ENCODE peak calls at places on chromosomes 4 and X, in four cellular contexts. F is amniotic stem cell, B is myocyte, E is testis. L is an unnamed sample.

GRCh38 chr4:63296773-63297172 is 1112.5 kb downstream of the TECRL start:
- DNase-seq in F (no peak), B (no peak), E (no peak), L (no peak)

GRCh38 chr4:72896515-72896914 is 173.0 kb downstream of the COX18 start:
- DNase-seq in F (peak), B (peak), E (peak), L (peak)

GRCh38 chr4:6452116-6452896 is 20.1 kb downstream of the PPP2R2C start:
- DNase-seq in F (no peak), B (no peak), E (no peak), L (no peak)

GRCh38 chr4:149841686-149842085 is 26.0 kb upstream of the IQCM start:
- DNase-seq in F (no peak), B (peak), E (no peak), L (no peak)

GRCh38 chr4:7087036-7087435 is 19.2 kb upstream of the GRPEL1 start:
- DNase-seq in F (no peak), B (no peak), E (no peak), L (no peak)

GRCh38 chr4:154329268-154329858 is 162.2 kb downstream of the DCHS2 start:
- DNase-seq in F (no peak), B (peak), E (no peak), L (no peak)

GRCh38 chrX:15056044-15056443 is 182.8 kb downstream of the MOSPD2 start:
- DNase-seq in F (no peak), B (no peak), E (no peak), L (no peak)

GRCh38 chr4:107376293-107376692 is 340.2 kb upstream of the DKK2 start:
- DNase-seq in F (no peak), B (no peak), E (no peak), L (no peak)

GRCh38 chrX:131841496-131842410 is 181.3 kb upstream of the STK26 start:
- DNase-seq in F (no peak), B (peak), E (peak), L (peak)

GRCh38 chrX:125131146-125131545 is 188.5 kb upstream of the TEX13C start:
- DNase-seq in F (no peak), B (no peak), E (no peak), L (no peak)

GRCh38 chr4:86730310-86730709 is 118.9 kb downstream of the SLC10A6 start:
- DNase-seq in F (no peak), B (no peak), E (no peak), L (no peak)

GRCh38 chrX:19839770-19840254 is 47.6 kb downstream of the SH3KBP1 start:
- DNase-seq in F (no peak), B (no peak), E (no peak), L (no peak)